ENCODE peak calls at places on chromosomes 11 and 22, in five cellular contexts. G is tibial nerve, U is breast epithelium, B is A549, Z is thyroid gland. J is an unnamed sample.

GRCh38 chr22:31659246-31659645 is 2.8 kb downstream of the PISD start:
- DNase-seq in G (no peak), Z (no peak), U (no peak), B (no peak), J (no peak)

GRCh38 chr11:72239849-72240460 is 4.0 kb downstream of the PHOX2A start:
- DNase-seq in U (no peak), Z (peak; percentile 80), G (no peak), B (no peak), J (no peak)

GRCh38 chr11:74820763-74821162 is 72.1 kb downstream of the RNF169 start:
- DNase-seq in G (no peak), B (no peak), U (no peak), Z (no peak), J (no peak)

GRCh38 chr22:17176715-17177114 is 17.6 kb upstream of the HDHD5 start:
- DNase-seq in B (no peak), Z (no peak), U (no peak), G (no peak), J (no peak)

GRCh38 chr22:35089139-35089538 is 23.2 kb downstream of the ISX start:
- DNase-seq in B (no peak), G (no peak), Z (no peak), U (no peak), J (no peak)

GRCh38 chr11:6602096-6602940 is 1.1 kb downstream of the RRP8 start:
- DNase-seq in Z (no peak), U (no peak), B (no peak), G (peak; percentile 3), J (no peak)

GRCh38 chr11:14538271-14538925 is 18.2 kb upstream of the PSMA1 start:
- DNase-seq in U (no peak), Z (no peak), G (no peak), B (no peak), J (no peak)

GRCh38 chr11:125114518-125114917 is 3.1 kb upstream of the TMEM218 start:
- DNase-seq in Z (no peak), G (no peak), B (no peak), U (no peak), J (no peak)

GRCh38 chr22:24027991-24028390 is 16.9 kb downstream of the CABIN1 start:
- DNase-seq in B (no peak), G (no peak), Z (no peak), U (no peak), J (no peak)

GRCh38 chr22:25404923-25405853 is 159.3 kb upstream of the GRK3 start:
- DNase-seq in U (no peak), G (peak; percentile 54), Z (peak; percentile 86), B (peak; percentile 52), J (peak; percentile 81)

GRCh38 chr11:119323532-119324033 is 6.7 kb upstream of the MCAM start:
- DNase-seq in Z (peak; percentile 70), B (no peak), G (peak; percentile 92), U (no peak), J (no peak)

GRCh38 chr11:77003954-77004353 is 30.2 kb upstream of the B3GNT6 start:
- DNase-seq in U (no peak), B (no peak), G (no peak), Z (no peak), J (no peak)

DNA sequence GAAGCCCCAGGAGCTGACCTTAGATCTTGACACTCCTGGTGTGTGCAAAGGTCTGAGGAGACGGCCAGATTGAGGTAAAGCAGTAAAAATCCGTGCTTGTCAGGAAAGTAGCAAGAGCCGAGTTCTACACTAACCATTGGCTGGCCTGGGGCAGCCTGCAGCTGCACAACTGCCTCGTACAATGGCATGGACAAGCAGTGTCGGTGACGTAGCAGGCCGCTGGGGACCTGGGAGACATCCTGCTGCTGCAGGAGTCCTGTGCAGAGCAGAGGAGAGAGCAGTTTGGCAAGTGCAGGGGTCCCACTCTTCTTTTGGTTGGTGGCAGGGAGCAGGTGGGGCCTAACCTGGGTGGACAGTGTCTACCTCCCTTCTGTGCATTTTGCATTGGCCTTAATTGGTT is 189.6 kb downstream of the SNX19 start:
- DNase-seq in B (no peak), Z (no peak), U (no peak), G (no peak), J (no peak)
- TF ChIP-seq POLR2A in B (no peak), Z (no peak), U (no peak), G (no peak), J (no peak)

GRCh38 chr11:113773416-113774173 is at the start of gene ZW10:
- DNase-seq in G (peak; percentile 97), B (peak; percentile 62), U (peak; percentile 96), Z (peak; percentile 99), J (peak; percentile 69)
- TF ChIP-seq POLR2A in G (peak; percentile 42), B (peak; percentile 70), U (no peak), Z (peak; percentile 65), J (peak; percentile 58)

GRCh38 chr11:30344085-30344484 is 21.2 kb downstream of the ARL14EP start:
- DNase-seq in U (no peak), B (no peak), Z (no peak), G (no peak), J (no peak)
- TF ChIP-seq POLR2A in U (no peak), B (no peak), Z (no peak), G (no peak), J (no peak)

GRCh38 chr11:134153147-134153905 is 70.4 kb downstream of the NCAPD3 start:
- DNase-seq in U (no peak), G (no peak), B (no peak), Z (no peak), J (no peak)

GRCh38 chr11:134150195-134150903 is 73.4 kb downstream of the NCAPD3 start:
- DNase-seq in G (no peak), U (peak; percentile 94), B (no peak), Z (no peak), J (no peak)

GRCh38 chr11:134149371-134149770 is 74.4 kb downstream of the NCAPD3 start:
- DNase-seq in U (no peak), Z (no peak), G (no peak), B (no peak), J (no peak)

GRCh38 chr11:134152692-134153091 is 71.1 kb downstream of the NCAPD3 start:
- DNase-seq in G (no peak), Z (no peak), B (no peak), U (no peak), J (no peak)

GRCh38 chr11:134151083-134151747 is 72.6 kb downstream of the NCAPD3 start:
- DNase-seq in Z (no peak), G (no peak), B (no peak), U (no peak), J (no peak)
- TF ChIP-seq POLR2A in Z (no peak), G (no peak), B (no peak), U (no peak), J (no peak)

DNA sequence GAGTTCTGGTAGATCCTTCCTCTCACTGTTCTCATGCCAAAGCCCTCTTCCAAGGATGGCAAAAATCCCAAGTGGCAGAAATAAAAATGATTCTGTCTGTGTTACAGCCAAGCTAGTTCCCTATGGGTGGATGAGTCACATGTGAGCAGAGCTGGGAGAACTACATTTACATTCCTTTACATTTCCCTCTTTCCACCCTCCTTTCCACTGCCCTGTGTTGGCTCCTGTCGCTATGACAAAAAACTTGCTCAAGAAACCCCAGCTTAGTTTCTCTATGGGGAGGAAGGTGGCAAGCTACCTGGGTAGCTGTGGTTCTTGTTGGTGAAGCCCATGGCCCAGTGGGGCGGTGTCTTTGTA is 10.2 kb upstream of the DDB2 start:
- DNase-seq in Z (no peak), B (peak; percentile 46), G (no peak), U (no peak), J (no peak)
- TF ChIP-seq POLR2A in Z (no peak), B (no peak), G (no peak), U (no peak), J (no peak)

J was measured in GM12891.